ENCODE peak calls at places on chromosomes 12 and 14, in seven cellular contexts. O is gastrocnemius medialis; X is CD4-positive, CD25-positive, alpha-beta regulatory T cell; H is neural progenitor cell; P is tibial artery; K is stomach; N is body of pancreas. T is an unnamed sample. For H3K4me1, the result is how much of the 10 kb centered on the place peaks cover.

GRCh38 chr12:68673788-68674187 is 13.0 kb upstream of the NUP107 start:
- DNase-seq in H (no peak), X (peak), P (no peak), O (no peak), N (no peak), K (no peak), T (no peak)

GRCh38 chr14:59406454-59407245 is 58.5 kb downstream of the GPR135 start:
- DNase-seq in P (no peak), N (no peak), H (no peak), O (no peak), X (no peak), K (no peak), T (no peak)

GRCh38 chr12:12047682-12048081 is 23.1 kb upstream of the BCL2L14 start:
- DNase-seq in K (no peak), P (no peak), X (no peak), N (no peak), H (no peak), O (no peak), T (no peak)

GRCh38 chr12:44774815-44775411 is 101.2 kb downstream of the NELL2 start:
- DNase-seq in K (peak), N (peak), P (no peak), H (peak), X (peak), O (no peak), T (peak)

GRCh38 chr14:57066887-57067513 is 201.7 kb downstream of the EXOC5 start:
- DNase-seq in X (peak), N (peak), K (peak), O (no peak), P (no peak), H (peak), T (peak)

GRCh38 chr14:69716483-69717187 is 50.3 kb upstream of the SRSF5 start:
- DNase-seq in H (no peak), O (no peak), X (peak), N (no peak), K (no peak), P (no peak), T (no peak)

GRCh38 chr12:68364893-68365725 is 32.9 kb upstream of the MDM1 start:
- DNase-seq in N (peak), O (peak), X (peak), H (peak), K (peak), P (peak), T (peak)

GRCh38 chr12:113647048-113647447 is 175.4 kb upstream of the LHX5 start:
- DNase-seq in P (no peak), X (no peak), K (no peak), H (peak), O (no peak), N (no peak), T (no peak)

GRCh38 chr12:28269851-28270250 is 79.6 kb downstream of the CCDC91 start:
- DNase-seq in N (no peak), H (no peak), X (no peak), O (no peak), K (no peak), P (no peak), T (no peak)

GRCh38 chr12:86663691-86664090 is 407.5 kb upstream of the MGAT4C start:
- DNase-seq in K (no peak), O (no peak), P (no peak), N (no peak), X (no peak), H (no peak), T (no peak)

GRCh38 chr14:22842211-22843122 is 6.1 kb downstream of the MMP14 start:
- DNase-seq in N (no peak), O (no peak), H (no peak), P (peak), X (no peak), K (no peak), T (no peak)

GRCh38 chr14:75069811-75070145 is 337 bp downstream of the ZC2HC1C start:
- DNase-seq in N (no peak), K (no peak), P (no peak), O (peak), X (no peak), H (peak), T (no peak)

GRCh38 chr12:4701863-4702262 is 18.3 kb upstream of the GALNT8 start:
- DNase-seq in P (no peak), O (no peak), X (no peak), N (no peak), K (no peak), H (no peak), T (no peak)

GRCh38 chr12:32240833-32241232 is 134.2 kb downstream of the BICD1 start:
- DNase-seq in O (no peak), X (no peak), P (no peak), H (no peak), K (no peak), N (no peak), T (no peak)

GRCh38 chr12:104702565-104703139 is 245.9 kb downstream of the CHST11 start:
- DNase-seq in K (no peak), H (no peak), O (no peak), X (no peak), N (peak), P (peak), T (no peak)

GRCh38 chr12:26196424-26196722 is 1.0 kb downstream of the SSPN start:
- DNase-seq in H (no peak), N (no peak), P (no peak), K (no peak), X (no peak), O (peak), T (peak)

GRCh38 chr12:29157486-29157946 is 8.4 kb downstream of the FAR2 start:
- DNase-seq in X (no peak), P (no peak), N (no peak), K (no peak), O (no peak), H (no peak), T (no peak)

GRCh38 chr12:52050116-52050770 is 999 bp upstream of the NR4A1 start:
- DNase-seq in P (peak), X (no peak), K (peak), H (no peak), N (peak), O (no peak), T (peak)

GRCh38 chr12:62123721-62124203 is 136.4 kb upstream of the USP15 start:
- DNase-seq in P (peak), K (peak), H (peak), X (peak), N (peak), O (no peak), T (peak)

GRCh38 chr12:76471579-76471978 is 88.0 kb downstream of the OSBPL8 start:
- DNase-seq in O (no peak), N (no peak), H (no peak), K (no peak), P (no peak), X (no peak), T (no peak)

GRCh38 chr14:105062048-105062433 is 3.2 kb downstream of the GPR132 start:
- DNase-seq in K (no peak), N (no peak), P (no peak), H (no peak), O (no peak), X (no peak), T (no peak)

GRCh38 chr12:72036393-72036792 is 97.7 kb downstream of the TPH2 start:
- DNase-seq in X (no peak), K (no peak), P (no peak), O (no peak), N (no peak), H (no peak), T (no peak)

GRCh38 chr12:18864900-18865561 is 127.1 kb downstream of the CAPZA3 start:
- DNase-seq in K (no peak), P (no peak), N (no peak), X (no peak), O (no peak), H (no peak), T (no peak)

GRCh38 chr12:50026691-50027090 is 1.4 kb upstream of the RACGAP1 start:
- DNase-seq in K (no peak), X (no peak), O (no peak), H (no peak), N (no peak), P (peak), T (no peak)

GRCh38 chr12:132604108-132605054 is 6.0 kb downstream of the LRCOL1 start:
- DNase-seq in N (no peak), P (no peak), K (no peak), H (no peak), X (no peak), O (no peak), T (no peak)

GRCh38 chr12:114616081-114616480 is 67.9 kb downstream of the TBX3 start:
- DNase-seq in P (no peak), X (no peak), N (no peak), H (no peak), K (no peak), O (no peak), T (no peak)

GRCh38 chr14:24952851-24953666 is 96.9 kb downstream of the STXBP6 start:
- DNase-seq in N (no peak), X (no peak), K (no peak), O (no peak), H (peak), P (no peak), T (no peak)

GRCh38 chr12:13173537-13173936 is 23.0 kb upstream of the EMP1 start:
- DNase-seq in O (peak), N (peak), P (peak), X (peak), K (peak), H (peak), T (peak)

GRCh38 chr12:27176765-27177164 is 67.3 kb upstream of the STK38L start:
- DNase-seq in H (no peak), O (no peak), P (no peak), X (peak), K (no peak), N (no peak), T (no peak)

GRCh38 chr12:124233846-124234620 is 60.9 kb upstream of the RFLNA start:
- DNase-seq in K (no peak), H (no peak), O (no peak), X (no peak), P (no peak), N (no peak), T (no peak)

GRCh38 chr14:52349731-52350130 is 35.6 kb downstream of the PTGER2 start:
- DNase-seq in X (no peak), K (no peak), O (no peak), H (no peak), N (no peak), P (no peak), T (no peak)

GRCh38 chr12:105060715-105061378 is 23.4 kb downstream of the ALDH1L2 start:
- DNase-seq in O (no peak), K (no peak), P (no peak), N (no peak), H (no peak), X (no peak), T (no peak)

GRCh38 chr12:49358548-49359141 is 8.6 kb upstream of the SPATS2 start:
- DNase-seq in O (no peak), N (peak), X (peak), K (peak), P (peak), H (peak), T (peak)

GRCh38 chr14:58298880-58299664 is 717 bp downstream of the ARID4A start:
- DNase-seq in H (peak), N (peak), O (no peak), P (peak), K (peak), X (peak), T (peak)

GRCh38 chr14:58301416-58301815 is 3.1 kb downstream of the ARID4A start:
- DNase-seq in X (no peak), N (no peak), H (no peak), P (no peak), K (no peak), O (no peak), T (no peak)

GRCh38 chr14:58298477-58298879 is at the start of gene ARID4A:
- DNase-seq in K (peak), O (no peak), X (no peak), N (peak), P (peak), H (no peak), T (peak)

GRCh38 chr14:58297762-58298476 is 436 bp upstream of the ARID4A start:
- DNase-seq in O (peak), X (peak), H (peak), P (peak), K (peak), N (peak), T (peak)

DNA sequence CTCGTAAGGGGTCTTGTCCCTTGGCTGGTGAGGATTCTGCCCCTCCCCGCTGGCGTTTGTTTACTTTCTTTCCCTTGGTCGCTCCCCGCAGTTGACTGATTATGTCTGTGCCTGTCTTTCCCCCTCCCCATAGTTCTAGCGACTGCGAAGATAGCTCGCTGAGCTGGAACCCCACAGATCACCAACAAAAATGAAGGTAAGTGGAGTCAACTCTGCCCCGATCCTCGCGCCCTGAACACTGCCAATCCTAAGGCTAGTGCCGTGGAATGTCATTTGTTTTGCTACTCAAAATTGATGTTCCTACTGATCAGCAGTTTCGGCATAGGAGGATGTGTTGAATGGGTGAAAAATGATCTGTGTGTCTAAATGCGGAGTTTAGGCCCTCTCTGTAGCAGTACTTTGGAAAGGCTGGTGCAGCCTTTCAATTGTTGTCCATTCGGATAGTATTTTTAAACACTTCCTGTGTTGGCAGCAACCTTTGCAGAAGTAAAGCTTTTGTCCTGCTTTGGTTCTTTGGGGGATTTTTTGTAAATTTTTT is 1.4 kb downstream of the ARID4A start:
- DNase-seq in X (peak), K (no peak), O (no peak), H (peak), P (no peak), N (no peak), T (peak)
- H3K27ac ChIP-seq in X (peak), K (peak), O (peak), H (no peak), P (peak), N (peak), T (peak)

GRCh38 chr12:58310828-58311273 is 369.5 kb downstream of the ATP23 start:
- DNase-seq in H (no peak), P (no peak), O (no peak), K (no peak), N (no peak), X (no peak), T (no peak)
- H3K4me1 ChIP-seq in H (under half), P (under half), O (under half), K (under half), N (under half), X (under half), T (under half)

GRCh38 chr14:93960108-93960475 is 16.3 kb downstream of the ASB2 start:
- DNase-seq in O (no peak), H (no peak), N (no peak), X (peak), K (no peak), P (no peak), T (no peak)

GRCh38 chr14:93958567-93959238 is 17.7 kb downstream of the ASB2 start:
- DNase-seq in X (no peak), P (no peak), H (no peak), O (no peak), N (no peak), K (no peak), T (no peak)

GRCh38 chr14:93960774-93961438 is 15.5 kb downstream of the ASB2 start:
- DNase-seq in H (no peak), P (no peak), X (no peak), O (no peak), K (no peak), N (no peak), T (no peak)

GRCh38 chr14:93957751-93958566 is 18.4 kb downstream of the ASB2 start:
- DNase-seq in X (no peak), O (no peak), H (no peak), P (no peak), N (no peak), K (no peak), T (no peak)

DNA sequence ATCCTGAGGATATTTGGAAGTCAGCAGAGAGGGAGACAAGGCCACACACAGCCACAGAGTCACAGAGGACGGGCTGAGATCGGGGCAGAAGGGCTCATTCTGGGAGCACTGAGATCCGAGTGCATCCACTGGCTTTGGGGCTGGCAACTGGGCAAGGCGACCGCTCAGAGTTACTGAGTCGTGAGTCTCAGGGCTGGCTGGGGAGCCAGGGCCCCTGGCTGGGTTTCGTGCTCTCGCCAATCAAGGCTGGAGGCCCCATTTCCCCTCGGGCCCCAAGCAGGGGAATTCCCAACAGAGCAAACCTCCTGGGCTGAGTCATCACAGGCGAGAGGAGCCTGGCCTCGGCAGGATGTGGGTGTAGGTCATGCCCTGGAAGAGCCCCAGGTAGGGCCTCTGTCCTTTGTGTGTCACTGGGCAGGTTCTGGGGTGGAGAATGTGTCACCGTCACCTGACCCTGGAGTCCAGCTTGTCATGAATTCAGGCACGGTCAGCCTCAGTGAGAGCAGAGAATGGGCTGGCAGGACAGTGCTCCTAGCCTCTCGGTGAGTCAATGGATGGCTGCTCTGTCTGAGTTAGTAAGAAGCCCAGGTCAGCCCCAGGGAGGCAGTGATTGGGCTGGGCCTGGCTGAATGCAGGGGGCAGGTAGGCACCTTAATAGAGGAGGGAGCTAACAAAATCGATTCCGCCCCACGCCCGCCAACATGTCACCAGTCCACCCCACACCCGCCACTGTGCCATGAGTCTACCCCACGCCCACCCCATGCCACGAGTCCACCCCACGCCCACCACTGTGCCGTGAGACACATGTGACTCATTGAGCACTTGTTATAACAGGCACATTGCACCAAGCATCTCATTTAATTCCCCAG is 16.9 kb downstream of the ASB2 start:
- DNase-seq in P (no peak), H (no peak), X (peak), N (peak), O (peak), K (peak), T (no peak)
- H3K27ac ChIP-seq in P (peak), H (no peak), X (peak), N (peak), O (peak), K (peak), T (no peak)

DNA sequence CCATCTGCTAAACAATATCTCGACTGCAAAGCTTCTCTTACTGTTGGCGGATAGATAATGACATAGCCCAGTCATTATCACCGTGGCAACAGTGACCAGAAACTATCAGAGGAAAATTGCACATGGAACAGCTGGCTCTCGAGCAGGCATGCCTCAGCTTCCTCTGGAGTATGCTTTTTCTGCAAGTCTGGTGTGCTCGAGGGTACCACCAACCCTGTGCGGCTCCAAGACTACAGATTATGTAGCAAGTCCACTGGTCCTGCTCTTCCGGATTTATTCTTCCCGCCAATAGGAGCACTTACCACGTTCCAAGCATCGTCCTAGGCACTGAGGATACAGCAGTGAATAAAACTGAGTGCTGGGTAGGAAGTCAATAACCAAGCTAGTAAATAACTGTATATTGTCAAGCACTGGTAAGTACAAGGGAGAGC is 1.4 kb upstream of the GLRX5 start:
- DNase-seq in P (no peak), O (no peak), X (peak), K (no peak), N (no peak), H (peak), T (no peak)
- H3K4me1 ChIP-seq in P (half or more), O (half or more), X (half or more), K (half or more), N (half or more), H (under half), T (under half)

GRCh38 chr14:65433646-65434045 is 21.1 kb downstream of the FUT8 start:
- DNase-seq in O (no peak), N (no peak), X (no peak), K (no peak), H (no peak), P (no peak), T (no peak)
- H3K27ac ChIP-seq in O (no peak), N (no peak), X (peak), K (peak), H (no peak), P (no peak), T (peak)

GRCh38 chr12:93713060-93713459 is 35.9 kb downstream of the CRADD start:
- DNase-seq in N (no peak), O (no peak), K (no peak), P (no peak), H (no peak), X (no peak), T (no peak)
- H3K4me1 ChIP-seq in N (under half), O (under half), K (under half), P (under half), H (under half), X (under half), T (under half)

DNA sequence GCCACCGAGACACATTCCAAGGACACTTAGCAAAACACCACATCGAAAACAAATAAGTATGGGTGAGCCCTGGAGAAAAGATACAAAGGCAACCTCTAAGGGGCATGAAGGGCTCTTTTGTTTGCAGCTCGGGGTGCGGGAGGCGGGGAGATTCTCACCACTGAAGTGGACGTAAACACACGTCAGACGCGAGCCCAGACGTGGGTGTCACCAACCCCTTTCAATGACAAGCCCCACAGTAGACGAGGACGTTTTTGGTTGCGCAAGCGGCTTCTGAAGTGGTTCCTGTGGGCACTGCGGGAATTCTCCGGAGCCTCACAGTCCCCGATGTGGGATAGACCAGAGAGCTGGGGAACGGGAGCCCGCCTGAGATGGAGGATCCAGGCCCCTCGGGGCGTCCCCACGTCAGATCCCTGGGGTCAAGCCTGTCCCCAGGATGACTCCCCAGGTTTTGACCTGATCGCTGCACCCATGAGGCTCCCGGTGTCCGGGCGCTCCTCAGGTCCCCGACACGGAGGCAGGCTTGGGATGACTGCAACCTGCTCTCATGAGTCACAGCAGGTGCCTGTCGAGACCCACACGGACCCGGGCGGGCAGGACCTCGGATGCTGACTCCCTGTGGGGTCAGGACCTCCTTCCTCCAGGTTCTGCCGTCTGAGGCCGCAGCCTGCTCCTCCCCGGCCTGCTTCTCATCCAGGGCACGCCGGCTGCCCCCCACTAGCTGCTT is 20.3 kb upstream of the ADGRD1 start:
- DNase-seq in X (no peak), K (no peak), O (no peak), N (no peak), H (no peak), P (no peak), T (peak)
- H3K27ac ChIP-seq in X (no peak), K (no peak), O (no peak), N (no peak), H (no peak), P (no peak), T (no peak)

T was measured in thyroid gland.